ENCODE peak calls at places on chromosomes 16 and 17, in five cellular contexts. One of them, this sample, is unnamed.

GRCh38 chr16:27561216-27561615 is 11.3 kb downstream of the KATNIP start:
- DNase-seq in spleen: peak
- DNase-seq in A549: no peak
- DNase-seq in esophagus squamous epithelium: no peak
- DNase-seq in transverse colon: no peak
- DNase-seq in this sample: no peak

GRCh38 chr16:54048994-54049929 is 237.3 kb downstream of the IRX3 start:
- DNase-seq in spleen: no peak
- DNase-seq in A549: no peak
- DNase-seq in esophagus squamous epithelium: no peak
- DNase-seq in transverse colon: no peak
- DNase-seq in this sample: no peak

GRCh38 chr17:2468270-2468669 is 43.4 kb downstream of the METTL16 start:
- DNase-seq in spleen: no peak
- DNase-seq in A549: no peak
- DNase-seq in esophagus squamous epithelium: no peak
- DNase-seq in transverse colon: no peak
- DNase-seq in this sample: no peak

GRCh38 chr16:31471875-31472558 is at the start of gene TGFB1I1:
- DNase-seq in spleen: peak
- DNase-seq in A549: peak
- DNase-seq in esophagus squamous epithelium: no peak
- DNase-seq in transverse colon: peak
- DNase-seq in this sample: no peak

GRCh38 chr17:38912221-38912813 is 13.1 kb upstream of the LASP1NB start:
- DNase-seq in spleen: peak
- DNase-seq in A549: no peak
- DNase-seq in esophagus squamous epithelium: no peak
- DNase-seq in transverse colon: peak
- DNase-seq in this sample: no peak

GRCh38 chr16:12260647-12261262 is 284.2 kb downstream of the SNX29 start:
- DNase-seq in spleen: no peak
- DNase-seq in A549: peak
- DNase-seq in esophagus squamous epithelium: no peak
- DNase-seq in transverse colon: no peak
- DNase-seq in this sample: no peak

GRCh38 chr16:55628306-55628968 is 27.4 kb upstream of the SLC6A2 start:
- DNase-seq in spleen: no peak
- DNase-seq in A549: no peak
- DNase-seq in esophagus squamous epithelium: no peak
- DNase-seq in transverse colon: no peak
- DNase-seq in this sample: no peak

GRCh38 chr17:64615025-64615677 is 47.0 kb downstream of the SMURF2 start:
- DNase-seq in spleen: no peak
- DNase-seq in A549: no peak
- DNase-seq in esophagus squamous epithelium: no peak
- DNase-seq in transverse colon: no peak
- DNase-seq in this sample: no peak

GRCh38 chr16:53541326-53541725 is 38.3 kb upstream of the AKTIP start:
- DNase-seq in spleen: no peak
- DNase-seq in A549: no peak
- DNase-seq in esophagus squamous epithelium: no peak
- DNase-seq in transverse colon: no peak
- DNase-seq in this sample: no peak

GRCh38 chr16:77789646-77790370 is 1.4 kb downstream of the VAT1L start:
- DNase-seq in spleen: no peak
- DNase-seq in A549: no peak
- DNase-seq in esophagus squamous epithelium: no peak
- DNase-seq in transverse colon: no peak
- DNase-seq in this sample: no peak

GRCh38 chr16:27398894-27399853 is 2.8 kb upstream of the IL21R start:
- DNase-seq in spleen: peak
- DNase-seq in A549: no peak
- DNase-seq in esophagus squamous epithelium: no peak
- DNase-seq in transverse colon: no peak
- DNase-seq in this sample: no peak

GRCh38 chr16:85025781-85026653 is 1.6 kb upstream of the KIAA0513 start:
- DNase-seq in spleen: no peak
- DNase-seq in A549: no peak
- DNase-seq in esophagus squamous epithelium: no peak
- DNase-seq in transverse colon: peak
- DNase-seq in this sample: no peak

GRCh38 chr17:48871551-48872351 is 20.8 kb upstream of the ATP5MC1 start:
- DNase-seq in spleen: no peak
- DNase-seq in A549: peak
- DNase-seq in esophagus squamous epithelium: no peak
- DNase-seq in transverse colon: peak
- DNase-seq in this sample: no peak

GRCh38 chr16:10601444-10602401 is 21.3 kb upstream of the EMP2 start:
- DNase-seq in spleen: no peak
- DNase-seq in A549: peak
- DNase-seq in esophagus squamous epithelium: no peak
- DNase-seq in transverse colon: peak
- DNase-seq in this sample: no peak

GRCh38 chr17:72430611-72431432 is 310.0 kb downstream of the SOX9 start:
- DNase-seq in spleen: no peak
- DNase-seq in A549: no peak
- DNase-seq in esophagus squamous epithelium: no peak
- DNase-seq in transverse colon: peak
- DNase-seq in this sample: no peak

GRCh38 chr16:81796585-81797346 is 17.7 kb downstream of the PLCG2 start:
- DNase-seq in spleen: no peak
- DNase-seq in A549: no peak
- DNase-seq in esophagus squamous epithelium: no peak
- DNase-seq in transverse colon: no peak
- DNase-seq in this sample: no peak

GRCh38 chr17:40479754-40480480 is 21.5 kb downstream of the TNS4 start:
- DNase-seq in spleen: peak
- DNase-seq in A549: peak
- DNase-seq in esophagus squamous epithelium: no peak
- DNase-seq in transverse colon: no peak
- DNase-seq in this sample: no peak

GRCh38 chr17:60599220-60599619 is 773 bp upstream of the PPM1D start:
- DNase-seq in spleen: no peak
- DNase-seq in A549: no peak
- DNase-seq in esophagus squamous epithelium: no peak
- DNase-seq in transverse colon: no peak
- DNase-seq in this sample: no peak

GRCh38 chr16:47978491-47979490 is 177.0 kb downstream of the ABCC12 start:
- DNase-seq in spleen: no peak
- DNase-seq in A549: no peak
- DNase-seq in esophagus squamous epithelium: no peak
- DNase-seq in transverse colon: no peak
- DNase-seq in this sample: no peak

GRCh38 chr17:18318122-18318521 is 3.0 kb downstream of the SMCR8 start:
- DNase-seq in spleen: peak
- DNase-seq in A549: no peak
- DNase-seq in esophagus squamous epithelium: no peak
- DNase-seq in transverse colon: no peak
- DNase-seq in this sample: no peak

GRCh38 chr17:18314731-18315497 is at the start of the genes SMCR8 and TOP3A:
- DNase-seq in spleen: peak
- DNase-seq in A549: peak
- DNase-seq in esophagus squamous epithelium: peak
- DNase-seq in transverse colon: peak
- DNase-seq in this sample: peak

GRCh38 chr17:18315498-18316360 is 636 bp downstream of the SMCR8 start:
- DNase-seq in spleen: no peak
- DNase-seq in A549: no peak
- DNase-seq in esophagus squamous epithelium: no peak
- DNase-seq in transverse colon: peak
- DNase-seq in this sample: no peak

GRCh38 chr17:18318771-18319450 is 3.8 kb downstream of the SMCR8 start:
- DNase-seq in spleen: peak
- DNase-seq in A549: no peak
- DNase-seq in esophagus squamous epithelium: no peak
- DNase-seq in transverse colon: no peak
- DNase-seq in this sample: no peak

DNA sequence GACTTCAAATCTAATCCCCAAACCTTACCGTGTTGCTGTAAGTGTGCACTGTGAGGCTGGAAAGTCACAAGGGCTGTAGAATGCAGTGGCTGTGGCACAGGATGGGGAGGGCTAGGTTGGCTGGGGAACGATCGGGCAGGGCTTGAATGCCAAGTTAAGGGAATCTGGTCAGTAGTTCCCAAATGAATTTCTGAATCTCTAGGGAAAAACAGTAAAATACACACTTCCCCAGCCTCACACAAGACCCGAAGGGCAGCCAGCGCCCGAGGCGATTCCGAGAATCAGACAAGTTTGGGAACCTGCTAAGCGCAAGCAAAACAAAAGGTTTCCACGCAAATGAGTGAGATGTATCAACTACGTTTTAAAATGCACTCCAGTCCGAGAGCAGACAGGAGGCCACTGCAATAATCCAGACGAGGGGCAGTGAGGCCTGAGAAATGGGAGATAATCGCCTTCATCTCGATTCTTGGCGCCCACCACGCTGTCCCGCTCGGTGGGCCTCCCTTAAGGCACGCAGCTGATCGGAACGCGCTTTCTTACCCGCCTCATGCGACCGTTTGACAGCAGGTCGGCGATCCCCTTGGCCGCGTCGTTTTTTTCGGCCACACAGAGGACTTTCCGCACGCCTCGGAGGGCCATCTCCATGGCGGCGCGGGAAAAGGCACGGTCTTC is 599 bp downstream of the TOP3A start:
- DNase-seq in spleen: no peak
- DNase-seq in A549: no peak
- DNase-seq in esophagus squamous epithelium: no peak
- DNase-seq in transverse colon: no peak
- DNase-seq in this sample: no peak
- TF ChIP-seq POLR2A in spleen: no peak
- TF ChIP-seq POLR2A in A549: no peak
- TF ChIP-seq POLR2A in esophagus squamous epithelium: no peak
- TF ChIP-seq POLR2A in transverse colon: no peak
- TF ChIP-seq POLR2A in this sample: no peak

GRCh38 chr17:81538651-81539570 is 10.7 kb downstream of the FSCN2 start:
- DNase-seq in spleen: no peak
- DNase-seq in A549: no peak
- DNase-seq in esophagus squamous epithelium: no peak
- DNase-seq in transverse colon: no peak
- DNase-seq in this sample: no peak
- TF ChIP-seq POLR2A in spleen: no peak
- TF ChIP-seq POLR2A in A549: no peak
- TF ChIP-seq POLR2A in esophagus squamous epithelium: no peak
- TF ChIP-seq POLR2A in transverse colon: no peak
- TF ChIP-seq POLR2A in this sample: no peak

DNA sequence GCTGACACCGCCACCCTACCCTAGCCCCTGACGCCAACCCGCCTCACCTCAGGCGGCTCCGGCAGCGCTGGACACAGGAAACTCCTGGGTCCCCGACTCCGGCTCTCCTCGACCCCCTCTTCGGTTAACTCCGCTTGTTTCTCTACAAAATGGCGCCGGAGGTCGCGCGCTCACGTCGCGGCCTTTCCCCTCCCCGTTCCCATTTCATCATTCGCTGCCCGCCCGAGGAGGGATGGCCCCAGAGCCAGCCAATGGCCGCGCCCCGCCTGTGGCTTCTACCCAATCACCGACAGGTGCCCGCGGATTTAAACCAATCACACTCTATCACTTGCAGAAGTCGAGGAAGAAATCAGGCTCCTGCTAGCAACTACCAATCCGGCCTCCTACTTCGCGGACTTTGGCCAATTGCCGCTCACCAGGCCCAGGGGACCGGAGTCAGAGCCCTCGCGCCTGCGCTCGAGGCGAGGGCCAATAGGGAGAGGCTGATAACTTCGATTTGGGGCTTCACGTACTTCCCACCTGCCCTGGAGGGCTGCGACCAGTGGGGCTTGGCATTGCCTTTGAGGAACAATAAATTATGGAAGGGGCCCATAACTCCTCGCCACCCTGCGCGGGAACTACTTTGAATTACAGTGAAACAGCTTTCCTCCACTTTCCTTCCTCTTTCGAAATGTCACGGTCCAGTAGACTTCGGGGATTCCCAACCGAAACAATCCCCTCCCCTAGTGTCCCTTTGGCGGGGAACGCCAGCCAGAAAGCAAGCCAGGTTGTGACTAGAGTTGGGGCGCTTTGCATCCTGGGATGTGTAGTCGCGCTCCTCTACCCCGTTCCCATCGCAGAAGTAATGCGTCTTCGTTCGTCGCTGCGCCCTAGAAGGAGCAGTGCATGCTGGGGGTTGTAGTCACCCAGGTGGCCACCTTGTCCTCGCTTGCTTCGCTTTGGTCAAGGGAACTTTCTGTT is at the start of gene CNOT1:
- DNase-seq in spleen: peak
- DNase-seq in A549: peak
- DNase-seq in esophagus squamous epithelium: peak
- DNase-seq in transverse colon: peak
- DNase-seq in this sample: peak
- TF ChIP-seq POLR2A in spleen: peak
- TF ChIP-seq POLR2A in A549: peak
- TF ChIP-seq POLR2A in esophagus squamous epithelium: peak
- TF ChIP-seq POLR2A in transverse colon: peak
- TF ChIP-seq POLR2A in this sample: peak

GRCh38 chr17:32910769-32911168 is 17.2 kb upstream of the TMEM98 start:
- DNase-seq in spleen: no peak
- DNase-seq in A549: no peak
- DNase-seq in esophagus squamous epithelium: no peak
- DNase-seq in transverse colon: peak
- DNase-seq in this sample: no peak

GRCh38 chr17:32909787-32910369 is 18.1 kb upstream of the TMEM98 start:
- DNase-seq in spleen: no peak
- DNase-seq in A549: peak
- DNase-seq in esophagus squamous epithelium: no peak
- DNase-seq in transverse colon: peak
- DNase-seq in this sample: peak

GRCh38 chr17:32913593-32913992 is 14.4 kb upstream of the TMEM98 start:
- DNase-seq in spleen: no peak
- DNase-seq in A549: no peak
- DNase-seq in esophagus squamous epithelium: no peak
- DNase-seq in transverse colon: no peak
- DNase-seq in this sample: no peak

GRCh38 chr17:32914181-32914580 is 13.8 kb upstream of the TMEM98 start:
- DNase-seq in spleen: no peak
- DNase-seq in A549: no peak
- DNase-seq in esophagus squamous epithelium: no peak
- DNase-seq in transverse colon: no peak
- DNase-seq in this sample: no peak

DNA sequence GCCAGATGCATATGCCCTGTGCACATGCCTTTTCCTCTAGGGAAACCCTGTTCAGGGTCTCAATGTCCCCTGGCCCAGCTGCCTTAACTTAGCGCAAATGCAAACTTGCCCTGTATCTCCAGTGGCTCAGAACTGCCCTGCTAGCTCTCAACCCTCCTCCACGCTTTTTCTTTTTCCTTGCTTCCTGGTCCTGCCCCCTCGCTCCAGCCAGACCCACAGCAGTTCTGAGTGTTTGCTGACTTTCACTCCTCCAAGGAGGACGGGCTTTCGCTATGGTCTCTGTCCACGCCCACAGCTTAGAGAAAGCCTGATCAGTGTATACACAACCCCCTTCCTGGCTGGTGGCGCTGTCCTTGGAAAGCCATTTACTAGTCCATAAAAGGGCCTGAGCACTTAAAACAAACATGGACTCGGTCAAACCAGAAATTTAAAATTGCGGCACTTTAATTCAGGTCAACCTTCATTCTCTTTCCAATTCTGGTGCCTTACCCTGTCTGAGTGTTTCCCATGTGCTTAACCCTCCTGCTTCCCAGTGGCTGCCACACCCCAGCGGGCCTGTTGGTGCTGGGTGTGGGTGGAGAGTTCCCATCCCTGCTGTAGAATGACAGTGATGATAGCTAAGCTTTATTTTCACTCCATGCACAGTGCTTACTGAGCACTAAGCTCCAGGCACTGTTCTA is 15.6 kb upstream of the TMEM98 start:
- DNase-seq in spleen: no peak
- DNase-seq in A549: peak
- DNase-seq in esophagus squamous epithelium: no peak
- DNase-seq in transverse colon: peak
- DNase-seq in this sample: no peak
- TF ChIP-seq POLR2A in spleen: no peak
- TF ChIP-seq POLR2A in A549: no peak
- TF ChIP-seq POLR2A in esophagus squamous epithelium: no peak
- TF ChIP-seq POLR2A in transverse colon: peak
- TF ChIP-seq POLR2A in this sample: no peak